ENCODE peak calls at places on chromosomes 12 and 14, in eight cellular contexts. M, Z, Q, V, K, C, A and B are unnamed samples.

GRCh38 chr12:10385181-10385613 is 4.6 kb downstream of the KLRK1 start:
- DNase-seq in M (peak; percentile 89), V (no peak), C (no peak), A (no peak), Q (no peak), Z (no peak), K (no peak), B (no peak)

GRCh38 chr12:58668831-58669230 is 251.5 kb downstream of the LRIG3 start:
- DNase-seq in Q (no peak), Z (no peak), C (no peak), K (no peak), V (no peak), M (peak; percentile 90), A (no peak), B (no peak)

GRCh38 chr14:95561001-95561412 is 26.2 kb downstream of the GLRX5 start:
- DNase-seq in Q (peak; percentile 94), K (peak; percentile 71), A (peak; percentile 94), M (peak; percentile 69), Z (peak; percentile 94), V (peak; percentile 92), C (peak; percentile 86), B (no peak)

GRCh38 chr14:76584271-76584702 is 177.0 kb upstream of the VASH1 start:
- DNase-seq in A (no peak), Q (no peak), Z (peak; percentile 78), V (no peak), K (no peak), M (no peak), C (no peak), B (no peak)

GRCh38 chr12:47270782-47271664 is 191.3 kb upstream of the AMIGO2 start:
- DNase-seq in M (peak; percentile 97), A (no peak), Q (no peak), C (no peak), V (no peak), K (no peak), Z (no peak), B (no peak)

GRCh38 chr12:57666897-57667296 is 27.0 kb upstream of the OS9 start:
- DNase-seq in C (no peak), K (no peak), M (no peak), A (no peak), Q (no peak), Z (no peak), V (no peak), B (no peak)

GRCh38 chr14:50601405-50601804 is 41.5 kb downstream of the ATL1 start:
- DNase-seq in A (no peak), Z (no peak), Q (no peak), V (no peak), C (no peak), M (peak; percentile 41), K (no peak), B (no peak)

GRCh38 chr12:2360630-2361170 is 307.9 kb downstream of the CACNA1C start:
- DNase-seq in Q (no peak), A (no peak), C (no peak), M (no peak), V (no peak), K (no peak), Z (no peak), B (no peak)

GRCh38 chr12:114415525-114415868 is 9.6 kb upstream of the TBX5 start:
- DNase-seq in C (no peak), Z (no peak), V (no peak), M (no peak), K (no peak), A (no peak), Q (no peak), B (no peak)

GRCh38 chr12:100020370-100020769 is 35.6 kb upstream of the ANKS1B start:
- DNase-seq in K (no peak), V (no peak), M (peak; percentile 29), Z (no peak), Q (no peak), A (no peak), C (no peak), B (no peak)

DNA sequence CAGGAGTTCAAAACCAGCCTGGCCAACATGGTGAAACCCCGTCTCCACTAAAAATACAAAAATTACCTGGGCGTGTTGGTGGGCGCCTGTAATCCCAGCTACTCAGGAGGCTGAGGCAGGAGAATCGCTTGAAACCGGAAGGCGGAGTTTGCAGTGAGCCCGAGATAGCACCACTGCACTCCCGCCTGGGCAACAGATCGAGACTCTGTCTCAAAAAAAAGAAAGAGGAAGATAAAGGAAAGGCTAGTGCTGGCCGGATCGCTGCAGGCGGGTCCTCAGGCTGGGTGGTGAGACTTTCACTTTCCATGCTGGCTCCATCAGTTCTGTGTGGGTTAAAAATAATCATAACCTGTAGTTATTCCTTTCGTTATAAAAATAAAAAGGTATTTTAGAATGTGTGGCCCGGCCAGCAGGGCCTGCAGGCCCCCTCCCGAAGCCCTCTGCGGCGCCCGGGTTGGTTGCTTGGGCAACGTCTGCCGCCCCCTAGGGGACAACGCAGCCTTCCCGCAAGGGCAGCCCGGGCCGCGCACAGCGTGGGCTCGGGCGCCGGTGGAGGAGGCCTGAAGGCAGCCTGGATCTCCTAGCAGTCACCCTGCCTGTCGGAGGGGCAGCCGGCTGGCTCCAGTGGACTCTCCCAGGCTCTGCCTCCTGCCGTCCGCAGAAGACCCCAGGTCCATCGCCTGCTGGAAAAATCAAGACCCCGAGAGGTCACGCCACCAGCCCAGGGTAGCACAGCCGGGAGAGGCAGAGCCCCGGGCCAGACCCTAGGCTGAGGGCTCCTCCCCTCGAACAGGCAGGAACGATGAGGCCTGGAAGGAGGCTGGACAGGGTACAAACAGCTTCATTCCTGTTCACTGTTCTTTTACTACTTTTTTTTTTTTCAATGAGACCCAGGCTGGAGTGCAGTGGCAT is 5.0 kb upstream of the SLC25A47 start:
- DNase-seq in M (peak; percentile 46), Q (peak; percentile 95), K (no peak), Z (peak; percentile 71), V (peak; percentile 71), A (peak; percentile 80), C (peak; percentile 74), B (no peak)
- H3K4me3 ChIP-seq in M (no peak overlapping the region), Q (peak overlapping the region; percentile 48), K (peak overlapping the region; percentile 38), Z (no peak overlapping the region), V (peak overlapping the region; percentile 23), A (no peak overlapping the region), C (peak overlapping the region; percentile 49), B (peak overlapping the region; percentile 39)

GRCh38 chr12:131882804-131883520 is 11.5 kb upstream of the ULK1 start:
- DNase-seq in V (peak; percentile 44), C (no peak), K (no peak), Z (no peak), Q (no peak), M (no peak), A (no peak), B (no peak)
- TF ChIP-seq CTCF in V (no peak), C (no peak), K (no peak), Z (no peak), Q (no peak), M (no peak), A (no peak), B (no peak)

DNA sequence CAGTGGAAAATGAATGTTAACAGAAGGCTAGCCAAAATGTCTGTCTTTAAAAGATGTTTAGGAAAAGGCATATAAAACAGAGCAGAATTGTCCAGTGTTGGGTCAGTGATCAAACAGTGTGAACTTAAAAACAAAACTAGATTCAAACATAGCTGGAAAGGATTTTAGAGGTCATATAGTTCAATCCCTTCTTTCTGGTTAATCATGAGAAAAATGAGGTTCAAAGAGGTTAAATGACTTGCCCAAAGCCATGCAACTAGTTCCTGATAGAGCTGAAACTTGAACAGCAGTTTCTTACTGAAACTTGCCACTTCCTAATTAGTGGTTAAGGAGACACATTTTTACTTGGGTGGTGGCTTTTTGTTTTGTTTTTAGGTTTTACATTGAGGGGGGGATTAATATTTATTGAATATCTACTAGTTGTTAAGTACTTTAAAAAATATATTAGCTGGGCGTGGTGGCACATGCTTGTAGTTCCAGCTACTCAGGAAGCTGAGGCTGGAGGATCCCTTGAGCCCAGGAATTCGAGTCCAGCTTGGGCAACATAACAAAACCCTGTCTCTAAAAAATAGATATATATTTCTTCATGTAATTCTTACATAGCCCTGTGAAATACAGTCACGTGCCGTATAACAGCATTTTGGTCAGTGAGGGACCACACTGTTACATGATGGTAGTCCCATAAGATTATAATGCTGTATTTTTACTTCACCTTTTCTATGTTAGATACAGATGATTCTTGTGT is 20.4 kb downstream of the ACVR1B start:
- DNase-seq in Z (no peak), Q (no peak), K (no peak), A (no peak), V (no peak), C (no peak), M (no peak), B (no peak)
- H3K4me1 ChIP-seq in Z (peaks cover 79% of the 10 kb centered on the region), Q (peaks cover 57% of the 10 kb centered on the region), K (peaks cover 30% of the 10 kb centered on the region), A (peaks cover 15% of the 10 kb centered on the region), V (peaks cover 41% of the 10 kb centered on the region), C (peaks cover 6% of the 10 kb centered on the region), M (peaks cover 13% of the 10 kb centered on the region), B (peaks cover 56% of the 10 kb centered on the region)

GRCh38 chr12:108875280-108875679 is 4.6 kb upstream of the DAO start:
- DNase-seq in M (no peak), Z (no peak), Q (no peak), V (no peak), K (no peak), C (no peak), A (no peak), B (no peak)

GRCh38 chr12:108876550-108876949 is 3.3 kb upstream of the DAO start:
- DNase-seq in V (no peak), M (no peak), Z (no peak), A (no peak), K (no peak), C (no peak), Q (no peak), B (no peak)

GRCh38 chr12:108875682-108876361 is 4.1 kb upstream of the DAO start:
- DNase-seq in K (no peak), Q (no peak), V (no peak), Z (no peak), A (no peak), M (no peak), C (no peak), B (no peak)

GRCh38 chr12:108881953-108882352 is 2.1 kb downstream of the DAO start:
- DNase-seq in A (no peak), C (no peak), M (no peak), Q (peak; percentile 31), V (no peak), Z (no peak), K (no peak), B (no peak)

GRCh38 chr12:108879615-108880254 is at the start of gene DAO:
- DNase-seq in C (no peak), Z (no peak), K (no peak), Q (peak; percentile 42), M (no peak), A (no peak), V (no peak), B (no peak)
- H3K4me3 ChIP-seq in C (no peak within 1 kb of the TSS), Z (no peak within 1 kb of the TSS), K (no peak within 1 kb of the TSS), Q (no peak within 1 kb of the TSS), M (no peak within 1 kb of the TSS), A (no peak within 1 kb of the TSS), V (no peak within 1 kb of the TSS), B (no peak within 1 kb of the TSS)